ENCODE peak calls at places on chromosomes 11 and 22, in four cellular contexts. I is right cardiac atrium, M is SJSA1, H is endothelial cell of umbilical vein. R is an unnamed sample.

GRCh38 chr11:36376315-36376887 is 80.3 kb downstream of the PRR5L start:
- DNase-seq in H (peak; percentile 25), M (peak; percentile 61), I (peak; percentile 76), R (peak; percentile 68)

GRCh38 chr22:22450343-22450839 is 58.2 kb downstream of the ZNF280B start:
- DNase-seq in I (no peak), M (no peak), H (no peak), R (no peak)

GRCh38 chr22:47914481-47915097 is 1152.1 kb downstream of the TBC1D22A start:
- DNase-seq in M (no peak), I (no peak), H (no peak), R (no peak)

GRCh38 chr11:833114-833791 is 501 bp downstream of the CD151 start:
- DNase-seq in I (peak; percentile 89), M (no peak), H (peak; percentile 63), R (peak; percentile 78)

GRCh38 chr11:64449381-64450167 is 90.6 kb downstream of the RPS6KA4 start:
- DNase-seq in M (peak; percentile 86), H (peak; percentile 59), I (peak; percentile 70), R (peak; percentile 71)

GRCh38 chr11:48055292-48056132 is 75.2 kb downstream of the PTPRJ start:
- DNase-seq in I (no peak), M (no peak), H (no peak), R (peak; percentile 40)

GRCh38 chr22:46862418-46863324 is 100.2 kb downstream of the TBC1D22A start:
- DNase-seq in M (no peak), I (no peak), H (no peak), R (no peak)

GRCh38 chr11:70543611-70544010 is 145.3 kb downstream of the CTTN start:
- DNase-seq in H (no peak), I (no peak), M (no peak), R (no peak)

GRCh38 chr11:83037877-83038276 is 33.8 kb downstream of the RAB30 start:
- DNase-seq in M (no peak), H (no peak), I (no peak), R (peak; percentile 57)

GRCh38 chr11:108973402-108974119 is 308.7 kb downstream of the DDX10 start:
- DNase-seq in H (peak; percentile 71), I (no peak), M (peak; percentile 63), R (peak; percentile 60)

GRCh38 chr11:128632151-128632791 is 44.9 kb upstream of the ETS1 start:
- DNase-seq in M (no peak), I (peak; percentile 55), H (peak; percentile 59), R (peak; percentile 80)

GRCh38 chr11:74535371-74536118 is 42.0 kb upstream of the LIPT2 start:
- DNase-seq in M (no peak), H (no peak), I (no peak), R (no peak)

GRCh38 chr22:39661842-39662676 is 91.5 kb downstream of the CACNA1I start:
- DNase-seq in H (no peak), M (no peak), I (no peak), R (no peak)

GRCh38 chr11:14244926-14245325 is 114.1 kb downstream of the RRAS2 start:
- DNase-seq in H (no peak), I (no peak), M (no peak), R (no peak)

GRCh38 chr11:70319694-70320093 is 49.2 kb downstream of the PPFIA1 start:
- DNase-seq in M (no peak), H (peak; percentile 57), I (no peak), R (no peak)

GRCh38 chr11:62004473-62004872 is 37.0 kb upstream of the FTH1 start:
- DNase-seq in I (peak; percentile 57), M (peak; percentile 86), H (peak; percentile 62), R (peak; percentile 40)

GRCh38 chr11:72751293-72752087 is 718 bp downstream of the ARAP1 start:
- DNase-seq in M (no peak), H (no peak), I (peak; percentile 55), R (no peak)

GRCh38 chr11:11979487-11980117 is 28.8 kb downstream of the DKK3 start:
- DNase-seq in H (no peak), I (peak; percentile 78), M (peak; percentile 51), R (peak; percentile 94)

GRCh38 chr11:124798991-124799383 is 1.2 kb downstream of the MSANTD2 start:
- DNase-seq in H (peak; percentile 58), M (no peak), I (no peak), R (peak; percentile 67)

GRCh38 chr11:64245401-64245796 is 1.3 kb downstream of the PPP1R14B start:
- DNase-seq in M (no peak), H (no peak), I (peak; percentile 82), R (no peak)

GRCh38 chr11:75301602-75302345 is 49.7 kb downstream of the ARRB1 start:
- DNase-seq in M (no peak), I (peak; percentile 50), H (peak; percentile 46), R (no peak)

GRCh38 chr22:46896568-46897245 is 134.3 kb downstream of the TBC1D22A start:
- DNase-seq in H (no peak), I (no peak), M (no peak), R (no peak)

GRCh38 chr11:35566161-35566560 is 40.7 kb upstream of the PAMR1 start:
- DNase-seq in M (no peak), H (peak; percentile 56), I (no peak), R (no peak)

GRCh38 chr11:130519128-130519932 is 70.9 kb downstream of the ADAMTS15 start:
- DNase-seq in I (no peak), H (no peak), M (no peak), R (no peak)

GRCh38 chr11:130553306-130553705 is 104.9 kb downstream of the ADAMTS15 start:
- DNase-seq in M (no peak), H (no peak), I (no peak), R (peak; percentile 34)

GRCh38 chr11:68038718-68039525 is at the start of gene TCIRG1:
- DNase-seq in H (peak; percentile 88), I (peak; percentile 96), M (peak; percentile 92), R (peak; percentile 93)

GRCh38 chr11:65353376-65353775 is 1.2 kb upstream of the TIGD3 start:
- DNase-seq in H (no peak), I (no peak), M (no peak), R (no peak)

GRCh38 chr11:2386591-2386990 is 9.5 kb downstream of the CD81 start:
- DNase-seq in M (no peak), I (peak; percentile 50), H (no peak), R (no peak)

GRCh38 chr11:87352759-87353707 is 315.3 kb downstream of the TMEM135 start:
- DNase-seq in I (peak; percentile 94), H (peak; percentile 89), M (peak; percentile 68), R (peak; percentile 90)

GRCh38 chr22:27718186-27719032 is 83.1 kb downstream of the MN1 start:
- DNase-seq in H (peak; percentile 78), I (peak; percentile 86), M (peak; percentile 96), R (peak; percentile 97)

GRCh38 chr22:46122511-46122971 is 27.8 kb upstream of the PPARA start:
- DNase-seq in M (peak; percentile 77), I (peak; percentile 92), H (peak; percentile 43), R (peak; percentile 90)

GRCh38 chr11:24496728-24497396 is at the start of gene LUZP2:
- DNase-seq in H (peak; percentile 42), M (peak; percentile 30), I (peak; percentile 43), R (peak; percentile 90)

GRCh38 chr22:36457688-36458450 is 23.6 kb downstream of the TXN2 start:
- DNase-seq in M (no peak), I (peak; percentile 90), H (no peak), R (no peak)

GRCh38 chr22:40294696-40295095 is 51.6 kb upstream of the ADSL start:
- DNase-seq in M (no peak), H (no peak), I (no peak), R (no peak)

DNA sequence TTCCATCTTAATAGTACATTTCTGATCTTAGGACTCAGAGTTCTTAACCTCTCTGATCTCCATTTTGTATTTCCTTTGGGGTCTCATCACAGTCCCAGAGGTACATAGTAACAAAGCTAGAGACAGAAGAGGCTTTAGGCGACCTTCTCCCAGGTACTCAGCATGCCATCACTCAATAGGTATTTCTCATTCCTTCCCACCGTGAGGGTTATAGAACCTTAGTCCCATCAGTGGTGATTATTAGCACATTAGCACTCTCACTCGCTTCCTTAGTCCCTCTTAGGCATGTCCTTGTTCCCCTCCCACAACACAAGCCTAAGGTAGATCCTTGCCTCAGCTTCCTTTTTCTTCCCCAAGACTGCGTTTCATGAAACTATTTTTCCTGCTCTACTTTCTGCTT is 14.7 kb downstream of the SWAP70 start:
- DNase-seq in M (no peak), I (no peak), H (no peak), R (no peak)
- H3K4me1 ChIP-seq in M (no peaks in the 10 kb centered on the region), I (peaks cover 9% of the 10 kb centered on the region), H (peaks cover 15% of the 10 kb centered on the region), R (no peaks in the 10 kb centered on the region)

GRCh38 chr11:126277780-126278179 is 5.1 kb upstream of the TIRAP start:
- DNase-seq in M (no peak), I (no peak), H (no peak), R (no peak)
- H3K4me1 ChIP-seq in M (no peaks in the 10 kb centered on the region), I (peaks cover 3% of the 10 kb centered on the region), H (peaks cover 7% of the 10 kb centered on the region), R (peaks cover 10% of the 10 kb centered on the region)

GRCh38 chr11:56961609-56962008 is 27.1 kb upstream of the OR5AK2 start:
- DNase-seq in M (no peak), I (no peak), H (no peak), R (no peak)
- H3K4me1 ChIP-seq in M (no peaks in the 10 kb centered on the region), I (no peaks in the 10 kb centered on the region), H (no peaks in the 10 kb centered on the region), R (no peaks in the 10 kb centered on the region)

GRCh38 chr11:10455637-10456487 is 798 bp downstream of the AMPD3 start:
- DNase-seq in H (peak; percentile 38), I (peak; percentile 68), M (peak; percentile 85), R (peak; percentile 80)

GRCh38 chr11:10453261-10453660 is 1.8 kb upstream of the AMPD3 start:
- DNase-seq in M (no peak), H (no peak), I (no peak), R (no peak)

GRCh38 chr11:10456519-10456918 is 1.5 kb downstream of the AMPD3 start:
- DNase-seq in M (no peak), H (no peak), I (no peak), R (no peak)

GRCh38 chr11:10454902-10455631 is at the start of gene AMPD3:
- DNase-seq in H (no peak), I (no peak), M (peak; percentile 75), R (peak; percentile 79)

GRCh38 chr11:10454506-10454901 is 560 bp upstream of the AMPD3 start:
- DNase-seq in H (no peak), M (no peak), I (no peak), R (no peak)
- H3K4me1 ChIP-seq in H (peaks cover 9% of the 10 kb centered on the region), M (peaks cover 23% of the 10 kb centered on the region), I (peaks cover 9% of the 10 kb centered on the region), R (peaks cover 44% of the 10 kb centered on the region)

GRCh38 chr22:33565580-33565995 is 354.7 kb downstream of the LARGE1 start:
- DNase-seq in M (no peak), H (no peak), I (no peak), R (no peak)

GRCh38 chr22:33563568-33563967 is 356.7 kb downstream of the LARGE1 start:
- DNase-seq in H (no peak), M (no peak), I (no peak), R (no peak)

GRCh38 chr22:33561149-33561807 is 359.0 kb downstream of the LARGE1 start:
- DNase-seq in M (no peak), H (no peak), I (no peak), R (no peak)

GRCh38 chr22:33564683-33565082 is 355.6 kb downstream of the LARGE1 start:
- DNase-seq in H (no peak), I (no peak), M (no peak), R (no peak)

DNA sequence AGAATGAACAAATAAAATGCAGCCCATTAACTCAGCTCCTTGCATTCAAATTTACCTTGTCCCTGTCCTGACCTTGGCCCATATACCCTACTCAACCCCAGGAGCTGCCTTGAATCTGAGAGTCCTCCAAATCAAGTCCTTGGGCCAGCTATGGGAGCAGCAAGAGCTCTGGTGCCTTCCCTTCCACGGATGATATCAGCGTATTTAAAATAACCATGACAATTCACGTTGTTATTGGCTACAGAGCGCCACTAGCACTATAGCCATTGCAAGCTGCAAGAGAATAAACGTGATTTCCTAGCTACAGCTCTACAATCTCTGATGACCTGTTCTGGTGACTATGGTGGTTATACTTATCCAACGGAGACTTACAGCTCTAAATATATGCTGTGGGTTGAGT is 357.8 kb downstream of the LARGE1 start:
- DNase-seq in I (no peak), H (no peak), M (no peak), R (no peak)
- H3K4me1 ChIP-seq in I (no peaks in the 10 kb centered on the region), H (no peaks in the 10 kb centered on the region), M (no peaks in the 10 kb centered on the region), R (no peaks in the 10 kb centered on the region)

R was measured in adipocyte.